ENCODE peak calls at places on chromosomes 12 and 14, in four cellular contexts. W, Z, Q and O are unnamed samples.

GRCh38 chr12:93022603-93023340 is 93.7 kb upstream of the EEA1 start:
- DNase-seq in Q (no peak), Z (no peak), W (no peak), O (no peak)

GRCh38 chr12:46332260-46332659 is 40.3 kb downstream of the SLC38A2 start:
- DNase-seq in Q (peak), W (peak), Z (no peak), O (no peak)

GRCh38 chr12:46825526-46826414 is at the start of gene SLC38A4:
- DNase-seq in Q (peak), Z (no peak), W (peak), O (no peak)

GRCh38 chr14:63045234-63045611 is at the start of gene KCNH5:
- DNase-seq in Z (no peak), W (peak), Q (no peak), O (peak)

GRCh38 chr12:89951050-89951693 is 242.5 kb upstream of the ATP2B1 start:
- DNase-seq in W (peak), Q (no peak), Z (no peak), O (no peak)

GRCh38 chr12:115756804-115757203 is 520.7 kb downstream of the MED13L start:
- DNase-seq in Z (no peak), Q (no peak), W (no peak), O (no peak)

GRCh38 chr12:113135178-113136127 is at the start of gene RASAL1:
- DNase-seq in Q (peak), W (peak), Z (peak), O (no peak)

GRCh38 chr14:96105921-96106441 is 66.8 kb downstream of the C14orf132 start:
- DNase-seq in Z (no peak), W (no peak), Q (no peak), O (no peak)